ENCODE peak calls at places on chromosomes 6 and 20, in four cellular contexts. N is stomach, I is transverse colon, V is HCT116. E is an unnamed sample. For H3K27me3, the result is how much of the 10 kb centered on the place peaks cover.

GRCh38 chr6:109503327-109504224 is 20.6 kb upstream of the ZBTB24 start:
- DNase-seq in I (no peak), V (no peak), N (no peak), E (no peak)

GRCh38 chr6:44285552-44286284 is 15.5 kb downstream of the TMEM151B start:
- DNase-seq in N (no peak), V (no peak), I (no peak), E (no peak)

GRCh38 chr20:25239387-25240370 is 8.2 kb upstream of the PYGB start:
- DNase-seq in V (no peak), N (no peak), I (peak), E (no peak)

GRCh38 chr20:52684911-52685310 is 287.2 kb upstream of the TSHZ2 start:
- DNase-seq in N (no peak), V (no peak), I (no peak), E (no peak)

GRCh38 chr20:44643596-44644383 is 7.7 kb downstream of the ADA start:
- DNase-seq in N (peak), I (peak), V (no peak), E (peak)

GRCh38 chr6:17927705-17928104 is 59.7 kb downstream of the KIF13A start:
- DNase-seq in V (no peak), N (no peak), I (no peak), E (no peak)

GRCh38 chr6:43020847-43021246 is 576 bp upstream of the RRP36 start:
- DNase-seq in I (no peak), N (no peak), V (no peak), E (no peak)

GRCh38 chr6:130882370-130882769 is 55.2 kb downstream of the SMLR1 start:
- DNase-seq in N (no peak), I (no peak), V (no peak), E (no peak)

GRCh38 chr20:17205261-17205660 is 21.6 kb upstream of the PCSK2 start:
- DNase-seq in N (no peak), V (no peak), I (no peak), E (no peak)

GRCh38 chr6:90135672-90136071 is 161.0 kb downstream of the BACH2 start:
- DNase-seq in I (no peak), N (no peak), V (no peak), E (no peak)

DNA sequence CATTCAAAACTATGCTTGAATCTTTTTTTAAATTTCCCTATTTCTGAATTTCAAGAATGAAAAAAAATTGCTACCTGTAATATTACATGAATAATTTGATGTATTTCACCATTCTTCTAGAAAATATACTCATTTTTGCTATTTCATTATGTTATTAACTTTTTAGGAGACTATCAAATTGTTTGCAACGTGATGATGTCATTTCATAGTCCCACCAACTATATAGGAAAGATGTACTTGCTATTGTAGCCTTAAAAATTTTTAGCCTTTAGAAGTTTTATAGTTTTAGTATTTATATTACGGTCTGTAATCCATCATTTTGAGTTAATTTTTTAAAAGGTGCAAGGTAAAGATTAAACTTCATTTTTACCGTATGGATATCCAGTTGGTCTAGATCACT is 81.4 kb upstream of the AHI1 start:
- DNase-seq in V (no peak), N (no peak), I (no peak), E (no peak)
- H3K27me3 ChIP-seq in V (under half), N (under half), I (under half), E (under half)

DNA sequence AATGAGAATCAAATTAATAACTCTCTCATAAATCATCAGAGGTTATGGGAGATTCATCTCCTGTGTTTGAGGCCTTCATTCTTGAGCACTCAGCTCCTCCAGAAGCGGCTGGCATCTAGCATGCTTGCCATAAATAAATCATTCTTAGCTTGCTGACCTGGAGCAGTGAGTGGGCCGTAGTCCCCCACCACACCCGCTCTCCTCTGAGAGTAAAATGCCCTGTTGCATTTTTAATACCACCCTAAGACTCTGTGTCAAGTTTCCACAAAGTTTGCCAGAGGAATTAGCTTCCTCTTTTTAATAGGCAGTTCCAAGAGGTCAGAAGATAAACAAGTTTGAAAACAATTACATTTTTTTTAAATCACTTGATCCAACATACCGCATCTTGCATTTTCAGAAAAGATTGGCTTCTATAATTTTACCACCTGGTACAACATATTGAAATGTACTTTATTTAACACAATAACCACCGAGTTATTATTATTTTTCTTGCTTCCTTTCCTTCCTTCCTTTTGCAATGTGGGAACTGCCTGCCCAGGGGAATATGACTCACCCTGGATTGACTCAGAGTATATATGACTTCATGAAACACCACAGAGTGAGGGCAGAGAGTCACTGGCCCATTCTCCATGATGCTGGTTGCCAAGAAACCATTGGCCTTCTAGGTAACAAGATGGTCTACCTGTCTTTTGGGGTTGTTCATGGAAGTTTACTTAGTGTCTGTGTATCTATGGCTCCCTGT is 29.4 kb upstream of the CLIC5 start:
- DNase-seq in I (no peak), N (peak), V (peak), E (peak)
- TF ChIP-seq POLR2AphosphoS5 in I (no peak), N (peak), V (no peak), E (no peak)

DNA sequence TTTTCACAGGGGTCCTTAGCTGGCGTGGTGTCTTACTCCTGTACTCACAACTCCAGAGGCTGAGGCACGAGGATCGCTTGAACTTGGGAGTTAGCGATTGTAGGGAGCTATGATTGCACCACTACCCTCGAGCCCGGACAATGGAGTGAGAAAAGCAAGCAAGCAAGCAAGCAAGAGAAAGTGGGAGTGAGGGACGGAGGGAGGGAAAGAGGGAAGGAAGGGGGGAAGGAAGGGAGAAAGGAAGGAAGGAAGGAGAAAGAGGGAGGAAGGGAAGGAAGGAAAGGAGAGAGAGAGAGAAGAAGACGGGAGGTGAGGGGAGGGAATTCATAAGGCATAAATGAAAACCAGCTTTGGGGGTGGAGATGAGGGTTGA is 120.5 kb downstream of the TRIM27 start:
- DNase-seq in V (no peak), N (no peak), I (no peak), E (no peak)
- H3K4me3 ChIP-seq in V (no peak), N (no peak), I (no peak), E (no peak)

GRCh38 chr6:33430334-33430733 is 10.5 kb downstream of the SYNGAP1 start:
- DNase-seq in N (no peak), V (no peak), I (no peak), E (no peak)

GRCh38 chr6:33431880-33432541 is 12.1 kb downstream of the SYNGAP1 start:
- DNase-seq in V (no peak), N (no peak), I (no peak), E (no peak)

GRCh38 chr6:33429745-33430042 is 9.8 kb downstream of the SYNGAP1 start:
- DNase-seq in N (no peak), I (no peak), V (no peak), E (no peak)

GRCh38 chr6:33432546-33432945 is 12.7 kb downstream of the SYNGAP1 start:
- DNase-seq in V (no peak), I (no peak), N (no peak), E (no peak)

DNA sequence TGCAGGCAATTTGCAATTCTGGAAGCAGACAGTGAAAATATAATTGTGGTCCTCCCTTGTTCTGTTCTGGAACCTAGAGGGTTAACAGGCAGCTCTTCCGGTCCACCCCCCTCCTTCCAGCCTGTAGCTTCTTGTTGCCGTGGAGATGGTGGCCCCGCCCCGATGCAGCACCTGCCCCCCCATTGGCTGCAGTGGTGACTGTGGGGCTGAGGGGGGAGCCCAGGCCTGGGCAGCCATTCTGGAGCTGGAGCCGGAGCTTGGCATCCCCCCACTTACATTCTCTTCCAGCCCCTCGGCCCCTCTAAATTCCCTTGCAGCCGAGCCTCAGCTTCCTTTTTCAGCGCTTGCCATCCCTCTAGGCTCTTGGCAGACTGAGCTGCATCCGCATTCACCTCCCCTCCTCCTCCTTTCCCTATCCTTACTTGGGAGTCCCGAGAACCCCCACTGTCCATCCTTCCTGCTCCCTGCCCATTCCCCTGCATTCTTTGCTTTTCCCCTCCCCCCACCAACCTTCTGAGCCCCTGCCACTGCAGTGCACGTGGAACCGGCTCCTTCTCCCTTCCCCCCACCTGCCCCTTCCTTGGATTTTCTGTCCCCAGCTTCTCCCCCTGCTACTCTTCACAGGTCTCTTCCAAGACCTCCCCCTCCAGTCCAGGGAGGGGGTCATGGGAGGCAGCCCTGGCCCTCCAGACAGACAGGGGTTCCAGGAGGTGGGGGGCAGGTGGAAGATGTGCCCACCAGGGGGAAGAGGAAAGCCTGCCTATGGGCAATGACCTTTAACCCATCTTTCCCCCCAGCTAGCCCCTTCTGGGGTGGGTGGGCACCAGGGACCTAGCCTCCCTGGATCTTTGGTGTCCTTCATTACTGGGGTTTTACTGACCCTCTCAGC is 11.4 kb downstream of the SYNGAP1 start:
- DNase-seq in V (no peak), N (peak), I (peak), E (peak)
- H3K27me3 ChIP-seq in V (under half), N (under half), I (under half), E (under half)

DNA sequence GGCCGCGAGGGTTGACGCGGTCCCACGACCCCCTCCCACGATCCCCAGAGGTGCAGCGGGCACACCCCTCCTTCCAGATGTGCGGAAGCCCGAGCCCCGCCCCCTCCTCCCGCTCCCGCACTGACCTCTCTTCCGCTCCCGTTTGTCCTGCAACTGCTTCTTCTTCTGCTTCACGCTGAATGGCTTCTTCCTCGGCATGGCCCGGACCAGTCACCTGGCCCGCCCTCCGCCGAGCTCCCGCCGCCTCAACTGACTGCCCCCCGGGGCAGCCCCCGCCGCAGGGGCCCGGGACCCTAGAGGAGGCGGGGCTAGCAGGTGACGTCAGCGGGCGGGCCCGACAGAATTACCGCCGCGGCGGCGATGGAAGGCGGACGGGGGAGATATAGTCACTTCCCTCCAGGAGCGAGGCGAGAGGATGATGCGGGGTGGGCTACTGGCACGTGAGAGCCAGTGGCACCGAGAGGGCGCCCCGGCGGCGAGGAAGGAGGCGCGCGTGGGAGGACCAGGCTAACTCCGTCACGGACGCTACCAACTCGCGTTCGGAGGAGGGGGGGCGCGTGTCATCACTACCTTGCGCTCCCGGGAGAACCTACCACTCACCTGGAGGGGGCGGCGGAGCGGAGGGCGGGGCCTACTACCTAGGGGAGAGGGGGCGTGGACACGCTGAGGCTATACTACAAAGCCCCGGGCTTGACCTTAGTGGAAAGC is at the start of gene GNL1:
- DNase-seq in I (peak), N (peak), V (peak), E (peak)
- TF ChIP-seq POLR2AphosphoS5 in I (peak), N (peak), V (no peak), E (peak)

GRCh38 chr6:26185004-26185403 is 97.8 kb downstream of the HFE start:
- DNase-seq in V (no peak), I (no peak), N (no peak), E (no peak)

GRCh38 chr6:26183581-26184408 is 96.6 kb downstream of the HFE start:
- DNase-seq in I (peak), N (peak), V (no peak), E (peak)

GRCh38 chr6:26185802-26186201 is 98.6 kb downstream of the HFE start:
- DNase-seq in V (no peak), N (no peak), I (no peak), E (no peak)

GRCh38 chr6:26183237-26183580 is 96.0 kb downstream of the HFE start:
- DNase-seq in I (no peak), N (no peak), V (no peak), E (no peak)

GRCh38 chr6:26184492-26184891 is 97.3 kb downstream of the HFE start:
- DNase-seq in V (no peak), N (no peak), I (no peak), E (no peak)
- H3K4me3 ChIP-seq in V (no peak), N (no peak), I (peak), E (no peak)

GRCh38 chr20:58853466-58853865 is 950 bp downstream of the GNAS start:
- DNase-seq in I (no peak), V (no peak), N (no peak), E (no peak)
- H3K27me3 ChIP-seq in I (half or more), V (under half), N (half or more), E (under half)

DNA sequence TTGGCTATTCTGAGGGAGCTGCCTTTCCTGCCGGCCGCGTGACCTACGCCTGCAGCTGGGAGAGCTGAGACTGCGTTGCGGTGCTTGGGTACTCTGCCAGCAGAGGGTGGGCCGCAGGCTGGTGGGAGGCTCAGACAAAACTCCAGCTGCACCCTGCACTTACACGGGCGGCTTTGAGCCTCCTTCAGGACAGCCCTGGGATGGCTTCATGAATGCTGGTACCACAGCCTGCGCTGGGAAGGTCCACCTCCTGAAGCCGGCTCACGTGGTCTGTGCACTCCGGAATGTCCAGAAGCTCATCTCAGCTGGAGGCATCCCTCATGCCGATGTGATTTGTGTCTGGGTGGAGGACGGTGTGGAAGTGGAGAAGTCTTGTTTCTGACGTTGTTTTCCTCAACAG is 223.6 kb downstream of the DLL1 start:
- DNase-seq in N (peak), I (peak), V (no peak), E (peak)
- TF ChIP-seq POLR2AphosphoS5 in N (no peak), I (no peak), V (no peak), E (no peak)

DNA sequence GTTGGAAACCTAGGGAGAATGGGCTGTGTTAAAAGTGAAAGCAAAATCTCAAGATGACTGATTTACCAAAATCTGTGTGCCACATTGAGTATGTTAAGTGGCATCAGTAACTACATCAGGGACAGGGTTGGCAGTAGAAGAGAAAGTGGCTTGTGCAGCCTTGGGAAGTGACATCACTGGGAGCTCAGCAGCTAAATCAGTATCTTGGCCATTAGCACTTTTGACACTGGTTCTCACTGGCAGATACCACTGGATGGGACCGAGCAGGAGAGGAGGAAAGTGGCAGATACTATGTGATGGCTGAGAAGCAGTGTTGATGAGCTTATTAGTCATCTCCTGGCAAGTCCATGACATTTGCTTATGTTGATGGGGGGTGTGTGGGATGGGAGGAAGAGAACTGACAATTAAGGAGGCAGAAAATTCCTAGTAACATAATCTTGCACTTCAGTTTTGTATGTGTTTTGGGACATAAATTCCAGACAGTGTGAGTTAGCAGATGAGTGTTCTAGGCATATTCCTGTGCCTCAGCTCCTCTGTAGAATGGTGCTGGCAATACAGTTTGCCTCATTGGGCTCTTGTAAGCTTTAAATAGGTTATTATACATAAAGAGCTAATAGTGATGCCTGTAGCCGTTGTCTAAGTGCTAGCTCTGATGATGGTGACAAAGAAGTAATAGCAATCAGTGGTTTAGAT is 322.3 kb downstream of the SOX4 start:
- DNase-seq in V (no peak), N (no peak), I (no peak), E (no peak)
- H3K4me3 ChIP-seq in V (no peak), N (no peak), I (no peak), E (no peak)

E was measured in upper lobe of left lung.